ENCODE peak calls at places on chromosomes 11 and 22, in seven cellular contexts. One of them, this sample, is unnamed.

GRCh38 chr11:17267576-17267975 is 9.0 kb upstream of the NUCB2 start:
- DNase-seq in mammary epithelial cell: peak
- DNase-seq in activated CD8-positive, alpha-beta memory T cell treated with anti-CD3 and anti-CD28 coated beads for 1 hour: no peak
- DNase-seq in EH: peak
- DNase-seq in HFFc6: peak
- DNase-seq in substantia nigra: no peak
- DNase-seq in central memory CD8-positive, alpha-beta T cell: no peak
- DNase-seq in this sample: peak

GRCh38 chr11:29809121-29809520 is 207.7 kb downstream of the KCNA4 start:
- DNase-seq in HFFc6: no peak
- DNase-seq in activated CD8-positive, alpha-beta memory T cell treated with anti-CD3 and anti-CD28 coated beads for 1 hour: no peak
- DNase-seq in EH: no peak
- DNase-seq in central memory CD8-positive, alpha-beta T cell: no peak
- DNase-seq in mammary epithelial cell: peak
- DNase-seq in substantia nigra: no peak
- DNase-seq in this sample: peak

GRCh38 chr11:65827774-65828156 is 6.0 kb upstream of the SNX32 start:
- DNase-seq in EH: no peak
- DNase-seq in central memory CD8-positive, alpha-beta T cell: no peak
- DNase-seq in mammary epithelial cell: no peak
- DNase-seq in activated CD8-positive, alpha-beta memory T cell treated with anti-CD3 and anti-CD28 coated beads for 1 hour: no peak
- DNase-seq in HFFc6: no peak
- DNase-seq in substantia nigra: no peak
- DNase-seq in this sample: no peak

GRCh38 chr22:34502821-34503220 is 563.1 kb upstream of the ISX start:
- DNase-seq in HFFc6: no peak
- DNase-seq in substantia nigra: no peak
- DNase-seq in central memory CD8-positive, alpha-beta T cell: no peak
- DNase-seq in mammary epithelial cell: peak
- DNase-seq in activated CD8-positive, alpha-beta memory T cell treated with anti-CD3 and anti-CD28 coated beads for 1 hour: no peak
- DNase-seq in EH: no peak
- DNase-seq in this sample: peak

GRCh38 chr11:96942855-96943254 is 553.0 kb downstream of the JRKL start:
- DNase-seq in HFFc6: no peak
- DNase-seq in substantia nigra: no peak
- DNase-seq in EH: no peak
- DNase-seq in activated CD8-positive, alpha-beta memory T cell treated with anti-CD3 and anti-CD28 coated beads for 1 hour: no peak
- DNase-seq in central memory CD8-positive, alpha-beta T cell: no peak
- DNase-seq in mammary epithelial cell: no peak
- DNase-seq in this sample: no peak

GRCh38 chr11:62709262-62710000 is 2.0 kb downstream of the GNG3 start:
- DNase-seq in activated CD8-positive, alpha-beta memory T cell treated with anti-CD3 and anti-CD28 coated beads for 1 hour: peak
- DNase-seq in substantia nigra: peak
- DNase-seq in mammary epithelial cell: peak
- DNase-seq in HFFc6: peak
- DNase-seq in EH: peak
- DNase-seq in central memory CD8-positive, alpha-beta T cell: peak
- DNase-seq in this sample: peak

GRCh38 chr11:27807594-27807993 is 107.3 kb upstream of the BDNF start:
- DNase-seq in EH: peak
- DNase-seq in activated CD8-positive, alpha-beta memory T cell treated with anti-CD3 and anti-CD28 coated beads for 1 hour: no peak
- DNase-seq in central memory CD8-positive, alpha-beta T cell: no peak
- DNase-seq in mammary epithelial cell: no peak
- DNase-seq in HFFc6: peak
- DNase-seq in substantia nigra: no peak
- DNase-seq in this sample: no peak

GRCh38 chr22:19407649-19408606 is 23.6 kb downstream of the HIRA start:
- DNase-seq in mammary epithelial cell: no peak
- DNase-seq in EH: peak
- DNase-seq in central memory CD8-positive, alpha-beta T cell: no peak
- DNase-seq in HFFc6: no peak
- DNase-seq in activated CD8-positive, alpha-beta memory T cell treated with anti-CD3 and anti-CD28 coated beads for 1 hour: no peak
- DNase-seq in substantia nigra: no peak
- DNase-seq in this sample: no peak

GRCh38 chr22:40345271-40345670 is 1.0 kb upstream of the ADSL start:
- DNase-seq in central memory CD8-positive, alpha-beta T cell: no peak
- DNase-seq in HFFc6: no peak
- DNase-seq in EH: peak
- DNase-seq in mammary epithelial cell: peak
- DNase-seq in activated CD8-positive, alpha-beta memory T cell treated with anti-CD3 and anti-CD28 coated beads for 1 hour: no peak
- DNase-seq in substantia nigra: no peak
- DNase-seq in this sample: peak

GRCh38 chr11:1125803-1126202 is 31.9 kb upstream of the MUC5AC start:
- DNase-seq in HFFc6: no peak
- DNase-seq in substantia nigra: no peak
- DNase-seq in central memory CD8-positive, alpha-beta T cell: no peak
- DNase-seq in mammary epithelial cell: no peak
- DNase-seq in EH: no peak
- DNase-seq in activated CD8-positive, alpha-beta memory T cell treated with anti-CD3 and anti-CD28 coated beads for 1 hour: no peak
- DNase-seq in this sample: no peak

GRCh38 chr11:6674856-6675255 is 8.3 kb downstream of the MRPL17 start:
- DNase-seq in activated CD8-positive, alpha-beta memory T cell treated with anti-CD3 and anti-CD28 coated beads for 1 hour: no peak
- DNase-seq in EH: no peak
- DNase-seq in HFFc6: no peak
- DNase-seq in central memory CD8-positive, alpha-beta T cell: no peak
- DNase-seq in substantia nigra: no peak
- DNase-seq in mammary epithelial cell: no peak
- DNase-seq in this sample: no peak

GRCh38 chr11:72300268-72300667 is 56.3 kb upstream of the PHOX2A start:
- DNase-seq in mammary epithelial cell: no peak
- DNase-seq in EH: no peak
- DNase-seq in activated CD8-positive, alpha-beta memory T cell treated with anti-CD3 and anti-CD28 coated beads for 1 hour: no peak
- DNase-seq in central memory CD8-positive, alpha-beta T cell: no peak
- DNase-seq in HFFc6: no peak
- DNase-seq in substantia nigra: no peak
- DNase-seq in this sample: no peak

This sample was measured in foreskin keratinocyte.